ENCODE peak calls at places on chromosome 13, in four cellular contexts. One of them, this sample, is unnamed.

GRCh38 chr13:82655518-82655855 is 1226.8 kb downstream of the SLITRK1 start:
- DNase-seq in effector memory CD4-positive, alpha-beta T cell: no peak
- DNase-seq in pancreas: no peak
- DNase-seq in CD8-positive, alpha-beta memory T cell: no peak
- DNase-seq in this sample: no peak

GRCh38 chr13:25806304-25806974 is 245.4 kb downstream of the SHISA2 start:
- DNase-seq in effector memory CD4-positive, alpha-beta T cell: no peak
- DNase-seq in pancreas: no peak
- DNase-seq in CD8-positive, alpha-beta memory T cell: no peak
- DNase-seq in this sample: no peak

GRCh38 chr13:20131057-20131832 is 29.6 kb downstream of the GJA3 start:
- DNase-seq in effector memory CD4-positive, alpha-beta T cell: no peak
- DNase-seq in pancreas: no peak
- DNase-seq in CD8-positive, alpha-beta memory T cell: no peak
- DNase-seq in this sample: no peak

GRCh38 chr13:35475960-35476943 is at the start of gene MAB21L1:
- DNase-seq in effector memory CD4-positive, alpha-beta T cell: no peak
- DNase-seq in pancreas: no peak
- DNase-seq in CD8-positive, alpha-beta memory T cell: no peak
- DNase-seq in this sample: no peak

GRCh38 chr13:27168086-27168485 is 3.5 kb downstream of the USP12 start:
- DNase-seq in effector memory CD4-positive, alpha-beta T cell: no peak
- DNase-seq in pancreas: no peak
- DNase-seq in CD8-positive, alpha-beta memory T cell: no peak
- DNase-seq in this sample: no peak

GRCh38 chr13:34201050-34201913 is 383.3 kb downstream of the RFC3 start:
- DNase-seq in effector memory CD4-positive, alpha-beta T cell: no peak
- DNase-seq in pancreas: no peak
- DNase-seq in CD8-positive, alpha-beta memory T cell: no peak
- DNase-seq in this sample: no peak

GRCh38 chr13:37375724-37376123 is 222.8 kb downstream of the POSTN start:
- DNase-seq in effector memory CD4-positive, alpha-beta T cell: no peak
- DNase-seq in pancreas: no peak
- DNase-seq in CD8-positive, alpha-beta memory T cell: no peak
- DNase-seq in this sample: no peak

GRCh38 chr13:106302843-106303242 is 232.6 kb downstream of the EFNB2 start:
- DNase-seq in effector memory CD4-positive, alpha-beta T cell: no peak
- DNase-seq in pancreas: no peak
- DNase-seq in CD8-positive, alpha-beta memory T cell: no peak
- DNase-seq in this sample: no peak

GRCh38 chr13:74194856-74195255 is 60.7 kb upstream of the KLF12 start:
- DNase-seq in effector memory CD4-positive, alpha-beta T cell: no peak
- DNase-seq in pancreas: no peak
- DNase-seq in CD8-positive, alpha-beta memory T cell: no peak
- DNase-seq in this sample: no peak

GRCh38 chr13:110070511-110071120 is 236.3 kb downstream of the COL4A1 start:
- DNase-seq in effector memory CD4-positive, alpha-beta T cell: no peak
- DNase-seq in pancreas: no peak
- DNase-seq in CD8-positive, alpha-beta memory T cell: no peak
- DNase-seq in this sample: no peak

GRCh38 chr13:73372691-73373627 is 314.2 kb downstream of the KLF5 start:
- DNase-seq in effector memory CD4-positive, alpha-beta T cell: no peak
- DNase-seq in pancreas: no peak
- DNase-seq in CD8-positive, alpha-beta memory T cell: no peak
- DNase-seq in this sample: no peak

GRCh38 chr13:72463561-72463960 is 263.9 kb downstream of the MZT1 start:
- DNase-seq in effector memory CD4-positive, alpha-beta T cell: no peak
- DNase-seq in pancreas: no peak
- DNase-seq in CD8-positive, alpha-beta memory T cell: no peak
- DNase-seq in this sample: no peak

GRCh38 chr13:36882829-36883390 is 37.1 kb downstream of the SMAD9 start:
- DNase-seq in effector memory CD4-positive, alpha-beta T cell: no peak
- DNase-seq in pancreas: no peak
- DNase-seq in CD8-positive, alpha-beta memory T cell: no peak
- DNase-seq in this sample: no peak

GRCh38 chr13:29136341-29136740 is 316.2 kb downstream of the MTUS2 start:
- DNase-seq in effector memory CD4-positive, alpha-beta T cell: no peak
- DNase-seq in pancreas: no peak
- DNase-seq in CD8-positive, alpha-beta memory T cell: no peak
- DNase-seq in this sample: no peak

GRCh38 chr13:42762917-42763316 is 18.5 kb upstream of the FAM216B start:
- DNase-seq in effector memory CD4-positive, alpha-beta T cell: no peak
- DNase-seq in pancreas: no peak
- DNase-seq in CD8-positive, alpha-beta memory T cell: no peak
- DNase-seq in this sample: no peak

GRCh38 chr13:59494151-59494550 is 669.6 kb downstream of the DIAPH3 start:
- DNase-seq in effector memory CD4-positive, alpha-beta T cell: no peak
- DNase-seq in pancreas: no peak
- DNase-seq in CD8-positive, alpha-beta memory T cell: no peak
- DNase-seq in this sample: no peak

GRCh38 chr13:75656590-75656989 is 20.5 kb downstream of the LMO7 start:
- DNase-seq in effector memory CD4-positive, alpha-beta T cell: no peak
- DNase-seq in pancreas: no peak
- DNase-seq in CD8-positive, alpha-beta memory T cell: no peak
- DNase-seq in this sample: no peak

GRCh38 chr13:72585254-72585653 is 142.2 kb downstream of the MZT1 start:
- DNase-seq in effector memory CD4-positive, alpha-beta T cell: no peak
- DNase-seq in pancreas: no peak
- DNase-seq in CD8-positive, alpha-beta memory T cell: no peak
- DNase-seq in this sample: no peak

GRCh38 chr13:45792827-45793303 is 58.7 kb downstream of the SIAH3 start:
- DNase-seq in effector memory CD4-positive, alpha-beta T cell: no peak
- DNase-seq in pancreas: no peak
- DNase-seq in CD8-positive, alpha-beta memory T cell: no peak
- DNase-seq in this sample: no peak

GRCh38 chr13:40132249-40132648 is 476.8 kb downstream of the COG6 start:
- DNase-seq in effector memory CD4-positive, alpha-beta T cell: no peak
- DNase-seq in pancreas: no peak
- DNase-seq in CD8-positive, alpha-beta memory T cell: no peak
- DNase-seq in this sample: no peak

GRCh38 chr13:32175307-32175706 is 139.9 kb downstream of the ZAR1L start:
- DNase-seq in effector memory CD4-positive, alpha-beta T cell: no peak
- DNase-seq in pancreas: no peak
- DNase-seq in CD8-positive, alpha-beta memory T cell: no peak
- DNase-seq in this sample: no peak

GRCh38 chr13:21738636-21739035 is 67.8 kb downstream of the FGF9 start:
- DNase-seq in effector memory CD4-positive, alpha-beta T cell: no peak
- DNase-seq in pancreas: no peak
- DNase-seq in CD8-positive, alpha-beta memory T cell: no peak
- DNase-seq in this sample: no peak

GRCh38 chr13:73754727-73755292 is 379.4 kb downstream of the KLF12 start:
- DNase-seq in effector memory CD4-positive, alpha-beta T cell: no peak
- DNase-seq in pancreas: peak; percentile 2
- DNase-seq in CD8-positive, alpha-beta memory T cell: no peak
- DNase-seq in this sample: no peak

GRCh38 chr13:78022164-78022877 is 103.7 kb upstream of the EDNRB start:
- DNase-seq in effector memory CD4-positive, alpha-beta T cell: peak; percentile 3
- DNase-seq in pancreas: no peak
- DNase-seq in CD8-positive, alpha-beta memory T cell: peak; percentile 51
- DNase-seq in this sample: no peak

GRCh38 chr13:27607125-27607524 is 13.2 kb downstream of the LNX2 start:
- DNase-seq in effector memory CD4-positive, alpha-beta T cell: no peak
- DNase-seq in pancreas: no peak
- DNase-seq in CD8-positive, alpha-beta memory T cell: no peak
- DNase-seq in this sample: no peak

GRCh38 chr13:107441279-107441678 is 774.1 kb downstream of the LIG4 start:
- DNase-seq in effector memory CD4-positive, alpha-beta T cell: no peak
- DNase-seq in pancreas: no peak
- DNase-seq in CD8-positive, alpha-beta memory T cell: no peak
- DNase-seq in this sample: no peak

GRCh38 chr13:50598338-50598737 is 245.2 kb downstream of the DLEU7 start:
- DNase-seq in effector memory CD4-positive, alpha-beta T cell: no peak
- DNase-seq in pancreas: no peak
- DNase-seq in CD8-positive, alpha-beta memory T cell: no peak
- DNase-seq in this sample: no peak

GRCh38 chr13:20121154-20121515 is 39.7 kb downstream of the GJA3 start:
- DNase-seq in effector memory CD4-positive, alpha-beta T cell: no peak
- DNase-seq in pancreas: no peak
- DNase-seq in CD8-positive, alpha-beta memory T cell: no peak
- DNase-seq in this sample: no peak

GRCh38 chr13:101945435-101945834 is 456.4 kb downstream of the FGF14 start:
- DNase-seq in effector memory CD4-positive, alpha-beta T cell: no peak
- DNase-seq in pancreas: no peak
- DNase-seq in CD8-positive, alpha-beta memory T cell: no peak
- DNase-seq in this sample: no peak

GRCh38 chr13:39044536-39044935 is 6.3 kb downstream of the NHLRC3 start:
- DNase-seq in effector memory CD4-positive, alpha-beta T cell: no peak
- DNase-seq in pancreas: no peak
- DNase-seq in CD8-positive, alpha-beta memory T cell: no peak
- DNase-seq in this sample: no peak

GRCh38 chr13:25352230-25352629 is 19.5 kb upstream of the ATP8A2 start:
- DNase-seq in effector memory CD4-positive, alpha-beta T cell: no peak
- DNase-seq in pancreas: no peak
- DNase-seq in CD8-positive, alpha-beta memory T cell: no peak
- DNase-seq in this sample: no peak

GRCh38 chr13:74061939-74062595 is 72.1 kb downstream of the KLF12 start:
- DNase-seq in effector memory CD4-positive, alpha-beta T cell: no peak
- DNase-seq in pancreas: no peak
- DNase-seq in CD8-positive, alpha-beta memory T cell: peak; percentile 53
- DNase-seq in this sample: peak; percentile 38

DNA sequence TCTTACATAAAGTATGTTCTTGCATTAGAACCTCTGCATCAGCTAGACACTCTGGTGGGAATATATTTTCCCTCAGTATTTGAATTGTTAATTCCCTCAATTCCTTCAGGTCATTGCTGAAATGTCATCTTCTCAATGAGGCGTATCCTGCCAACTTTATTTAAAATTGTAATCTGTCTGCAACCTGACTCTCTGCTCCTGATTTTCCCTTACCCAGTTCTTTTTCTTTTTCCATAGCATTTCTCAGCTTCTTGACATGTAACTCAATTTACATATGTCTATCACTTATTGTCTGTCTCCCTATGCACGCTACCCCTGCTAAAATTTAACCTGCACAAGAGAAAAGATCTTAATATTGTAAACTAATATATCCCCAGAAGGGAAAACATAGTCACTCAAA is 138.1 kb downstream of the UGGT2 start:
- DNase-seq in effector memory CD4-positive, alpha-beta T cell: no peak
- DNase-seq in pancreas: no peak
- DNase-seq in CD8-positive, alpha-beta memory T cell: no peak
- DNase-seq in this sample: no peak
- H3K27ac ChIP-seq in effector memory CD4-positive, alpha-beta T cell: no peak overlapping the region
- H3K27ac ChIP-seq in pancreas: no peak overlapping the region
- H3K27ac ChIP-seq in CD8-positive, alpha-beta memory T cell: no peak overlapping the region
- H3K27ac ChIP-seq in this sample: no peak overlapping the region

GRCh38 chr13:111925146-111925875 is 141.6 kb upstream of the SOX1 start:
- DNase-seq in effector memory CD4-positive, alpha-beta T cell: no peak
- DNase-seq in pancreas: no peak
- DNase-seq in CD8-positive, alpha-beta memory T cell: no peak
- DNase-seq in this sample: no peak

GRCh38 chr13:111926501-111927180 is 140.3 kb upstream of the SOX1 start:
- DNase-seq in effector memory CD4-positive, alpha-beta T cell: no peak
- DNase-seq in pancreas: no peak
- DNase-seq in CD8-positive, alpha-beta memory T cell: no peak
- DNase-seq in this sample: no peak

GRCh38 chr13:111924676-111925075 is 142.3 kb upstream of the SOX1 start:
- DNase-seq in effector memory CD4-positive, alpha-beta T cell: no peak
- DNase-seq in pancreas: no peak
- DNase-seq in CD8-positive, alpha-beta memory T cell: no peak
- DNase-seq in this sample: no peak

GRCh38 chr13:111927181-111927540 is 139.8 kb upstream of the SOX1 start:
- DNase-seq in effector memory CD4-positive, alpha-beta T cell: no peak
- DNase-seq in pancreas: no peak
- DNase-seq in CD8-positive, alpha-beta memory T cell: no peak
- DNase-seq in this sample: no peak

GRCh38 chr13:111929036-111929616 is 137.8 kb upstream of the SOX1 start:
- DNase-seq in effector memory CD4-positive, alpha-beta T cell: no peak
- DNase-seq in pancreas: no peak
- DNase-seq in CD8-positive, alpha-beta memory T cell: no peak
- DNase-seq in this sample: no peak
- H3K27ac ChIP-seq in effector memory CD4-positive, alpha-beta T cell: no peak overlapping the region
- H3K27ac ChIP-seq in pancreas: no peak overlapping the region
- H3K27ac ChIP-seq in CD8-positive, alpha-beta memory T cell: no peak overlapping the region
- H3K27ac ChIP-seq in this sample: no peak overlapping the region

GRCh38 chr13:98542568-98543379 is 34.1 kb downstream of the STK24 start:
- DNase-seq in effector memory CD4-positive, alpha-beta T cell: no peak
- DNase-seq in pancreas: no peak
- DNase-seq in CD8-positive, alpha-beta memory T cell: no peak
- DNase-seq in this sample: no peak

GRCh38 chr13:98540476-98540875 is 36.4 kb downstream of the STK24 start:
- DNase-seq in effector memory CD4-positive, alpha-beta T cell: no peak
- DNase-seq in pancreas: no peak
- DNase-seq in CD8-positive, alpha-beta memory T cell: no peak
- DNase-seq in this sample: no peak

GRCh38 chr13:98541701-98542203 is 35.2 kb downstream of the STK24 start:
- DNase-seq in effector memory CD4-positive, alpha-beta T cell: no peak
- DNase-seq in pancreas: no peak
- DNase-seq in CD8-positive, alpha-beta memory T cell: no peak
- DNase-seq in this sample: no peak

GRCh38 chr13:98539655-98540054 is 37.3 kb downstream of the STK24 start:
- DNase-seq in effector memory CD4-positive, alpha-beta T cell: no peak
- DNase-seq in pancreas: no peak
- DNase-seq in CD8-positive, alpha-beta memory T cell: no peak
- DNase-seq in this sample: no peak

DNA sequence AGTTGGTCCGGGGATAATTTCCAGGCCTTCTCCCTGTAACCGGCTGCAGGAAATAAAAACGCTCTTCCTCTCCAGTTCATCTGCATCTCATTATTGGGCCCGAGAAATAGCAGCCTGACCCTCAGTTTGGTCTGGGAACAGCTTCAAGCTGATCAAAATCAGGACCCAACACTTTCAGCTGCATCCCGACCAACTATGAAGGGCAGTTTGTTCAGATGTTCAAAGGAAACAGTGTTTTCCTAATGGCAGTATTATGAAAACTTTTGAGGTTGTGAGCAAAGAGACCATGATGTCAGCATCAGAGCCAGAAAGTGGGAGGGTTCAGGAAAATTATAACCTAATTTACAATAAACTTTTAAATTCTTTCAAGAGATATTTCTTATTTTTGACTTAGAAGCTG is 35.7 kb downstream of the STK24 start:
- DNase-seq in effector memory CD4-positive, alpha-beta T cell: no peak
- DNase-seq in pancreas: no peak
- DNase-seq in CD8-positive, alpha-beta memory T cell: no peak
- DNase-seq in this sample: no peak
- H3K27ac ChIP-seq in effector memory CD4-positive, alpha-beta T cell: no peak overlapping the region
- H3K27ac ChIP-seq in pancreas: no peak overlapping the region
- H3K27ac ChIP-seq in CD8-positive, alpha-beta memory T cell: no peak overlapping the region
- H3K27ac ChIP-seq in this sample: no peak overlapping the region

GRCh38 chr13:114059428-114059827 is 73.0 kb downstream of the RASA3 start:
- DNase-seq in effector memory CD4-positive, alpha-beta T cell: no peak
- DNase-seq in pancreas: no peak
- DNase-seq in CD8-positive, alpha-beta memory T cell: no peak
- DNase-seq in this sample: no peak
- H3K27ac ChIP-seq in effector memory CD4-positive, alpha-beta T cell: no peak overlapping the region
- H3K27ac ChIP-seq in pancreas: no peak overlapping the region
- H3K27ac ChIP-seq in CD8-positive, alpha-beta memory T cell: no peak overlapping the region
- H3K27ac ChIP-seq in this sample: no peak overlapping the region